ENCODE peak calls at places on chromosome 19, in six cellular contexts. U is CD8-positive, alpha-beta T cell; L is upper lobe of right lung; T is GM10248; X is astrocyte; K is fibroblast of mammary gland. R is an unnamed sample.

GRCh38 chr19:43471091-43471490 is 5.7 kb upstream of the LYPD3 start:
- DNase-seq in L (no peak), U (no peak), X (no peak), K (no peak), T (no peak), R (no peak)

GRCh38 chr19:27733551-27734266 is 1479.2 kb downstream of the UQCRFS1 start:
- DNase-seq in L (no peak), X (peak; percentile 17), U (no peak), K (no peak), T (no peak), R (no peak)

GRCh38 chr19:49692102-49692599 is 1.2 kb downstream of the CPT1C start:
- DNase-seq in U (no peak), X (no peak), L (no peak), T (no peak), K (no peak), R (no peak)

GRCh38 chr19:42179501-42179817 is 38.0 kb downstream of the DEDD2 start:
- DNase-seq in K (no peak), L (no peak), U (no peak), X (no peak), T (no peak), R (no peak)

GRCh38 chr19:16297575-16298178 is 26.9 kb upstream of the KLF2 start:
- DNase-seq in T (no peak), X (no peak), K (no peak), U (no peak), L (no peak), R (no peak)

GRCh38 chr19:50717891-50718254 is 1.7 kb downstream of the SHANK1 start:
- DNase-seq in U (no peak), K (no peak), L (no peak), T (no peak), X (no peak), R (no peak)

GRCh38 chr19:6220385-6221191 is 59.2 kb downstream of the MLLT1 start:
- DNase-seq in X (no peak), U (no peak), T (no peak), K (peak; percentile 71), L (no peak), R (no peak)

GRCh38 chr19:46015080-46015960 is 7.5 kb downstream of the PGLYRP1 start:
- DNase-seq in K (peak; percentile 8), X (no peak), U (peak; percentile 51), T (peak; percentile 79), L (peak; percentile 92), R (peak; percentile 87)

GRCh38 chr19:8320564-8321066 is 560 bp downstream of the NDUFA7 start:
- DNase-seq in U (no peak), K (no peak), T (no peak), X (no peak), L (no peak), R (no peak)

GRCh38 chr19:30178721-30179402 is 193.3 kb upstream of the ZNF536 start:
- DNase-seq in L (no peak), X (no peak), U (no peak), K (no peak), T (no peak), R (no peak)

GRCh38 chr19:3880471-3881271 is at the start of gene ATCAY:
- DNase-seq in X (no peak), K (no peak), L (no peak), T (no peak), U (no peak), R (no peak)

GRCh38 chr19:6236310-6237291 is 43.2 kb downstream of the MLLT1 start:
- DNase-seq in T (no peak), L (peak; percentile 96), K (no peak), X (no peak), U (no peak), R (no peak)

GRCh38 chr19:49997709-49998108 is 27.5 kb downstream of the VRK3 start:
- DNase-seq in K (peak; percentile 30), U (no peak), L (no peak), T (peak; percentile 64), X (no peak), R (peak; percentile 59)

GRCh38 chr19:33177417-33177976 is 16.6 kb upstream of the LRP3 start:
- DNase-seq in X (no peak), K (no peak), U (peak; percentile 66), L (no peak), T (peak; percentile 62), R (peak; percentile 55)

GRCh38 chr19:15307169-15307568 is 25.2 kb downstream of the BRD4 start:
- DNase-seq in U (no peak), X (no peak), K (no peak), T (no peak), L (no peak), R (no peak)

GRCh38 chr19:4831351-4832340 is at the start of gene TICAM1:
- DNase-seq in X (peak; percentile 39), U (peak; percentile 60), L (peak; percentile 92), K (peak; percentile 40), T (peak; percentile 85), R (peak; percentile 87)

GRCh38 chr19:15101479-15102082 is 5.6 kb upstream of the SYDE1 start:
- DNase-seq in T (no peak), K (peak; percentile 62), X (no peak), U (peak; percentile 20), L (no peak), R (peak; percentile 60)

GRCh38 chr19:50646074-50646807 is 3.0 kb upstream of the C19orf81 start:
- DNase-seq in U (no peak), X (no peak), T (no peak), K (peak; percentile 88), L (no peak), R (no peak)

GRCh38 chr19:6216996-6217751 is 62.6 kb downstream of the MLLT1 start:
- DNase-seq in X (peak; percentile 47), L (no peak), U (no peak), T (no peak), K (no peak), R (no peak)

GRCh38 chr19:4636151-4636717 is 3.1 kb upstream of the TNFAIP8L1 start:
- DNase-seq in L (peak; percentile 86), X (no peak), K (no peak), U (peak; percentile 73), T (peak; percentile 87), R (peak; percentile 85)

GRCh38 chr19:45177817-45178261 is at the start of gene TRAPPC6A:
- DNase-seq in L (no peak), X (peak; percentile 62), U (no peak), T (no peak), K (peak; percentile 83), R (no peak)

GRCh38 chr19:44212865-44213346 is 574 bp downstream of the ZNF227 start:
- DNase-seq in T (no peak), X (peak; percentile 30), L (no peak), K (peak; percentile 59), U (no peak), R (no peak)

GRCh38 chr19:24033962-24034342 is 53.0 kb upstream of the ZNF254 start:
- DNase-seq in L (peak; percentile 78), X (peak; percentile 57), U (peak; percentile 11), T (peak; percentile 40), K (peak; percentile 72), R (peak; percentile 47)

GRCh38 chr19:14550201-14550754 is 20.9 kb downstream of the TECR start:
- DNase-seq in U (no peak), K (peak; percentile 35), L (no peak), X (no peak), T (no peak), R (peak; percentile 49)

GRCh38 chr19:17687857-17688784 is at the start of gene UNC13A:
- DNase-seq in T (peak; percentile 72), L (peak; percentile 69), U (peak; percentile 1), K (peak; percentile 20), X (no peak), R (peak; percentile 81)

GRCh38 chr19:13859361-13859880 is 17.5 kb upstream of the NANOS3 start:
- DNase-seq in K (peak; percentile 63), U (no peak), T (no peak), L (no peak), X (peak; percentile 51), R (no peak)

GRCh38 chr19:31413353-31413752 is 64.1 kb upstream of the TSHZ3 start:
- DNase-seq in T (no peak), L (no peak), K (no peak), X (no peak), U (no peak), R (no peak)

DNA sequence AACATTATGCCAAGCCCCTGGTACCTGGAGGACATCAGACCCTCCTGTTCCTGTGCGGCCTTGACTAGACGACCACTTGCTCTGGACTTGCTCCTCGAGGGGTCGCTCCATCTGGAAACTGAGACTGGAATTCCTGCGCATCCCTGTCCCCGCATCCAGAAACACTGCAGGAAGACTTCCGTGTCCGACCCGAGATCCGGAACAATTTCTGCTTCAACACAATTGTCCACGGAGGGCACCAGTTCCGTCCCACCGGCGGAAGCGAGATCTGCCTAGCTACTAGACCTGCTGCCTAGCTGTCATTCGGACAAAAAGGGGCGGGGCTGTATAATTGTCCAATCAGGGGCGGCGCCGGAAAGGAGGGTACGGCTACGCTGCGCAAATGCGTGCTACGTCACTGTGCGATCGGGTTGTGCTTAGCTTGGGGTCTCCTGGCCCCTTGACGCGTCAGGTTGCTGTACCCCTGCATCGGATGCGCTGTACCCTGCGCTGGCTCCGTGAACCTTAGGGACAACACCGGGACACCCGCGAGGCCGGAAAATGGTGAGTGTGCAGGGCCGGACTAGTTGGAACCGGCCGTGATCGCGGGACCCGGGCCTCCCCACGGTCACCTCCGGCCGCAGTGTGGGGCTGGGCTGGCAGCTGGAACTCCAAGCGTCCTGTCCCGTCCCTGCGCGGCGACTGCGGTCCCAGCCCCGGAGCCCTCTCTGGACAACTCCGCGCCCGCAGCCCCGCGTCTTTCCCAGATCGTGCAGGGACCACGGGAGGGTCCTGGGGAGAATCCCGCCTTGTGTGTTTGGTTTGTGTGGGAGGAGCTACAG is at the start of the genes ZNF490 and ZNF791:
- DNase-seq in L (peak; percentile 98), T (peak; percentile 96), U (peak; percentile 96), K (peak; percentile 97), X (peak; percentile 93), R (peak; percentile 96)
- TF ChIP-seq CTCF in L (peak; percentile 6), T (no peak), U (no peak), K (peak; percentile 3), X (no peak), R (no peak)

GRCh38 chr19:11460207-11460606 is 20.6 kb downstream of the ELAVL3 start:
- DNase-seq in U (no peak), K (no peak), L (no peak), T (no peak), X (no peak), R (peak; percentile 42)
- TF ChIP-seq CTCF in U (no peak), K (peak; percentile 24), L (peak; percentile 11), T (peak; percentile 8), X (no peak), R (no peak)

GRCh38 chr19:54096642-54097106 is 3.9 kb downstream of the OSCAR start:
- DNase-seq in U (no peak), T (peak; percentile 25), K (peak; percentile 57), L (no peak), X (peak; percentile 42), R (peak; percentile 53)
- TF ChIP-seq CTCF in U (no peak), T (peak; percentile 20), K (peak; percentile 57), L (no peak), X (peak; percentile 9), R (peak; percentile 24)

DNA sequence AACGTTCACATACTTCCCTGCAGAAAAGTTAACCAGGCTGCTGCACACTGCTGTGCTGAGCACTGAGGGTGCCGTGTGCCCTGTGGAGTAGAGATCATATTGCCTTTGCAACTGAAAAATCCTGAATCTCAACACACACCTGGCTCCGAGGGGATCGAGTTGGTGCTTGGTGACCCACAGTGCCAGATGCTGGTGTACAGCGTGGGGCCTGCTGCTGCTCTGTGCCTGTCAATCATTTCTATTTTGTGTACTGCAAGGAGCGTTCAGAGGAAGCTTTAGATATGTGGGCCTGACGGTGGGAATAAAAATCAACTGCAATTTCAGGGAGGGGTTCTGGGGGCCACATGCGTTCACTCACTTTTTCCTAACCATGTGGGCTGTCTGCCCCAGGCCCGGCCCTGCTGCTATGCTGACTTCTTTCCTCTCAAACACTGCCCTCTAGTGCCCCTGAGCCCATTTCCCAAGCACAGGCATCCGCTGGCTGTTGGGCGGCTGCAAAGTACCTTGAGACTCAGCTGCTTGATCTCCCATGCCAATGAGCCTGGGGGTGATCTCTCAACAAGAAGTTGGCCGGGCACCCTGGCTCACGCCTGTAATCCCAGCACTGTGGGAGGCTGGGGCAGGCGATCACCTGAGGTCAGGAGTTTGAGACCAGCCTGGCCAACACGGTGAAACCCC is 9.7 kb upstream of the LENG8 start:
- DNase-seq in X (no peak), U (no peak), L (no peak), T (no peak), K (no peak), R (no peak)
- TF ChIP-seq CTCF in X (peak; percentile 42), U (no peak), L (peak; percentile 17), T (peak; percentile 33), K (peak; percentile 41), R (no peak)

R was measured in GM20000.